ENCODE peak calls at places on chromosomes 12 and 14, in ten cellular contexts. M is HFF-Myc; H is NCI-H446 treated with DMSO at 0.1 percent for 48 hours; J is ELR; A is activated CD8-positive, alpha-beta memory T cell treated with anti-CD3 and anti-CD28 coated beads for 48 hours; E is EL; K is nucleus accumbens; I is heart left ventricle; N is T-helper 9 cell; Y is H9. W is an unnamed sample.

GRCh38 chr14:21003788-21004346 is 4.8 kb downstream of the SLC39A2 start:
- DNase-seq in E (no peak), N (no peak), I (peak), A (no peak), Y (no peak), M (no peak), H (no peak), J (no peak), K (no peak), W (no peak)

GRCh38 chr12:99455350-99456037 is 192.1 kb upstream of the GARIN6 start:
- DNase-seq in Y (peak), N (no peak), A (no peak), M (peak), K (no peak), J (peak), I (no peak), H (no peak), E (peak), W (no peak)

GRCh38 chr14:21136024-21136423 is 19.8 kb downstream of the OR5AU1 start:
- DNase-seq in M (no peak), K (no peak), Y (no peak), N (no peak), I (no peak), H (peak), A (no peak), J (peak), E (peak), W (no peak)

GRCh38 chr12:109595321-109595902 is 21.8 kb downstream of the MVK start:
- DNase-seq in I (no peak), N (no peak), J (no peak), Y (no peak), A (no peak), H (no peak), K (no peak), E (no peak), M (no peak), W (no peak)

GRCh38 chr12:53205747-53206146 is 1.3 kb downstream of the ITGB7 start:
- DNase-seq in N (peak), J (peak), M (no peak), K (no peak), I (no peak), H (no peak), A (peak), E (peak), Y (peak), W (no peak)

GRCh38 chr14:96042218-96042930 is 3.2 kb downstream of the C14orf132 start:
- DNase-seq in N (no peak), J (peak), A (no peak), K (no peak), Y (no peak), E (peak), M (no peak), I (no peak), H (no peak), W (no peak)

GRCh38 chr12:67222302-67222701 is 46.9 kb upstream of the CAND1 start:
- DNase-seq in M (no peak), J (peak), A (no peak), K (no peak), N (no peak), Y (no peak), H (peak), E (peak), I (no peak), W (no peak)

GRCh38 chr12:70559390-70559789 is 77.8 kb downstream of the PTPRB start:
- DNase-seq in J (no peak), M (no peak), I (no peak), Y (no peak), N (no peak), K (no peak), A (no peak), E (no peak), H (no peak), W (no peak)